ENCODE peak calls at places on chromosomes 16 and 17, in ten cellular contexts. One of them, this sample, is unnamed.

GRCh38 chr17:34456121-34456520 is 93.1 kb upstream of the CCL1 start:
- DNase-seq in H7: no peak
- DNase-seq in DMS 273 treated with DMSO at 0.1 percent for 48 hours: no peak
- DNase-seq in AG04450: no peak
- DNase-seq in brain microvascular endothelial cell: no peak
- DNase-seq in stimulated activated CD4-positive, alpha-beta T cell treated with anti-CD3 and anti-CD28 coated beads, Interleukin-1b, Interleukin-23, amount 100 ng/mL, for 24 hours: no peak
- DNase-seq in anterior cingulate cortex: no peak
- DNase-seq in T-helper 2 cell: no peak
- DNase-seq in mesenchymal stem cell: no peak
- DNase-seq in heart left ventricle: no peak
- DNase-seq in this sample: no peak

GRCh38 chr16:67862623-67863583 is 9.9 kb upstream of the EDC4 start:
- DNase-seq in heart left ventricle: peak
- DNase-seq in anterior cingulate cortex: no peak
- DNase-seq in brain microvascular endothelial cell: peak
- DNase-seq in stimulated activated CD4-positive, alpha-beta T cell treated with anti-CD3 and anti-CD28 coated beads, Interleukin-1b, Interleukin-23, amount 100 ng/mL, for 24 hours: no peak
- DNase-seq in H7: no peak
- DNase-seq in DMS 273 treated with DMSO at 0.1 percent for 48 hours: no peak
- DNase-seq in AG04450: no peak
- DNase-seq in mesenchymal stem cell: peak
- DNase-seq in T-helper 2 cell: no peak
- DNase-seq in this sample: peak

GRCh38 chr17:7687908-7688807 is at the start of gene WRAP53:
- DNase-seq in AG04450: peak
- DNase-seq in heart left ventricle: peak
- DNase-seq in brain microvascular endothelial cell: peak
- DNase-seq in mesenchymal stem cell: peak
- DNase-seq in DMS 273 treated with DMSO at 0.1 percent for 48 hours: peak
- DNase-seq in anterior cingulate cortex: peak
- DNase-seq in stimulated activated CD4-positive, alpha-beta T cell treated with anti-CD3 and anti-CD28 coated beads, Interleukin-1b, Interleukin-23, amount 100 ng/mL, for 24 hours: peak
- DNase-seq in T-helper 2 cell: peak
- DNase-seq in H7: peak
- DNase-seq in this sample: peak

GRCh38 chr17:37107406-37108083 is 158.8 kb downstream of the AATF start:
- DNase-seq in DMS 273 treated with DMSO at 0.1 percent for 48 hours: no peak
- DNase-seq in brain microvascular endothelial cell: no peak
- DNase-seq in heart left ventricle: peak
- DNase-seq in AG04450: no peak
- DNase-seq in anterior cingulate cortex: peak
- DNase-seq in T-helper 2 cell: no peak
- DNase-seq in stimulated activated CD4-positive, alpha-beta T cell treated with anti-CD3 and anti-CD28 coated beads, Interleukin-1b, Interleukin-23, amount 100 ng/mL, for 24 hours: no peak
- DNase-seq in mesenchymal stem cell: no peak
- DNase-seq in H7: no peak
- DNase-seq in this sample: peak

GRCh38 chr17:21674242-21674731 is 18.0 kb upstream of the KCNJ18 start:
- DNase-seq in brain microvascular endothelial cell: no peak
- DNase-seq in AG04450: no peak
- DNase-seq in anterior cingulate cortex: no peak
- DNase-seq in heart left ventricle: no peak
- DNase-seq in mesenchymal stem cell: no peak
- DNase-seq in H7: no peak
- DNase-seq in stimulated activated CD4-positive, alpha-beta T cell treated with anti-CD3 and anti-CD28 coated beads, Interleukin-1b, Interleukin-23, amount 100 ng/mL, for 24 hours: no peak
- DNase-seq in DMS 273 treated with DMSO at 0.1 percent for 48 hours: no peak
- DNase-seq in T-helper 2 cell: no peak
- DNase-seq in this sample: peak

GRCh38 chr16:73058616-73059409 is 10.9 kb upstream of the ZFHX3 start:
- DNase-seq in T-helper 2 cell: no peak
- DNase-seq in heart left ventricle: peak
- DNase-seq in brain microvascular endothelial cell: peak
- DNase-seq in mesenchymal stem cell: peak
- DNase-seq in AG04450: no peak
- DNase-seq in anterior cingulate cortex: no peak
- DNase-seq in DMS 273 treated with DMSO at 0.1 percent for 48 hours: peak
- DNase-seq in stimulated activated CD4-positive, alpha-beta T cell treated with anti-CD3 and anti-CD28 coated beads, Interleukin-1b, Interleukin-23, amount 100 ng/mL, for 24 hours: no peak
- DNase-seq in H7: peak
- DNase-seq in this sample: peak

GRCh38 chr16:31471875-31472558 is at the start of gene TGFB1I1:
- DNase-seq in heart left ventricle: peak
- DNase-seq in DMS 273 treated with DMSO at 0.1 percent for 48 hours: no peak
- DNase-seq in T-helper 2 cell: no peak
- DNase-seq in anterior cingulate cortex: no peak
- DNase-seq in AG04450: peak
- DNase-seq in brain microvascular endothelial cell: peak
- DNase-seq in H7: peak
- DNase-seq in mesenchymal stem cell: peak
- DNase-seq in stimulated activated CD4-positive, alpha-beta T cell treated with anti-CD3 and anti-CD28 coated beads, Interleukin-1b, Interleukin-23, amount 100 ng/mL, for 24 hours: no peak
- DNase-seq in this sample: peak

GRCh38 chr17:42536372-42537155 is 523 bp downstream of the NAGLU start:
- DNase-seq in T-helper 2 cell: peak
- DNase-seq in DMS 273 treated with DMSO at 0.1 percent for 48 hours: peak
- DNase-seq in brain microvascular endothelial cell: peak
- DNase-seq in H7: peak
- DNase-seq in heart left ventricle: peak
- DNase-seq in stimulated activated CD4-positive, alpha-beta T cell treated with anti-CD3 and anti-CD28 coated beads, Interleukin-1b, Interleukin-23, amount 100 ng/mL, for 24 hours: peak
- DNase-seq in anterior cingulate cortex: peak
- DNase-seq in mesenchymal stem cell: peak
- DNase-seq in AG04450: peak
- DNase-seq in this sample: peak

GRCh38 chr17:51423421-51424160 is 163.2 kb downstream of the UTP18 start:
- DNase-seq in brain microvascular endothelial cell: no peak
- DNase-seq in mesenchymal stem cell: no peak
- DNase-seq in DMS 273 treated with DMSO at 0.1 percent for 48 hours: no peak
- DNase-seq in heart left ventricle: no peak
- DNase-seq in anterior cingulate cortex: no peak
- DNase-seq in AG04450: no peak
- DNase-seq in T-helper 2 cell: no peak
- DNase-seq in stimulated activated CD4-positive, alpha-beta T cell treated with anti-CD3 and anti-CD28 coated beads, Interleukin-1b, Interleukin-23, amount 100 ng/mL, for 24 hours: no peak
- DNase-seq in H7: no peak
- DNase-seq in this sample: no peak

GRCh38 chr17:73591278-73592078 is 52.8 kb downstream of the SDK2 start:
- DNase-seq in brain microvascular endothelial cell: no peak
- DNase-seq in AG04450: no peak
- DNase-seq in heart left ventricle: no peak
- DNase-seq in stimulated activated CD4-positive, alpha-beta T cell treated with anti-CD3 and anti-CD28 coated beads, Interleukin-1b, Interleukin-23, amount 100 ng/mL, for 24 hours: no peak
- DNase-seq in anterior cingulate cortex: no peak
- DNase-seq in H7: no peak
- DNase-seq in T-helper 2 cell: no peak
- DNase-seq in DMS 273 treated with DMSO at 0.1 percent for 48 hours: no peak
- DNase-seq in mesenchymal stem cell: no peak
- DNase-seq in this sample: no peak

GRCh38 chr16:27847030-27847550 is 216.4 kb downstream of the GSG1L start:
- DNase-seq in DMS 273 treated with DMSO at 0.1 percent for 48 hours: no peak
- DNase-seq in H7: no peak
- DNase-seq in mesenchymal stem cell: peak
- DNase-seq in stimulated activated CD4-positive, alpha-beta T cell treated with anti-CD3 and anti-CD28 coated beads, Interleukin-1b, Interleukin-23, amount 100 ng/mL, for 24 hours: no peak
- DNase-seq in brain microvascular endothelial cell: no peak
- DNase-seq in T-helper 2 cell: no peak
- DNase-seq in AG04450: no peak
- DNase-seq in heart left ventricle: no peak
- DNase-seq in anterior cingulate cortex: no peak
- DNase-seq in this sample: no peak

GRCh38 chr17:40309031-40309937 is at the start of gene RARA:
- DNase-seq in mesenchymal stem cell: peak
- DNase-seq in heart left ventricle: no peak
- DNase-seq in H7: peak
- DNase-seq in T-helper 2 cell: no peak
- DNase-seq in AG04450: no peak
- DNase-seq in anterior cingulate cortex: no peak
- DNase-seq in DMS 273 treated with DMSO at 0.1 percent for 48 hours: peak
- DNase-seq in stimulated activated CD4-positive, alpha-beta T cell treated with anti-CD3 and anti-CD28 coated beads, Interleukin-1b, Interleukin-23, amount 100 ng/mL, for 24 hours: no peak
- DNase-seq in brain microvascular endothelial cell: no peak
- DNase-seq in this sample: peak

GRCh38 chr16:86808863-86809444 is 230.6 kb downstream of the FOXL1 start:
- DNase-seq in DMS 273 treated with DMSO at 0.1 percent for 48 hours: no peak
- DNase-seq in AG04450: no peak
- DNase-seq in anterior cingulate cortex: no peak
- DNase-seq in brain microvascular endothelial cell: no peak
- DNase-seq in H7: no peak
- DNase-seq in heart left ventricle: no peak
- DNase-seq in T-helper 2 cell: no peak
- DNase-seq in mesenchymal stem cell: no peak
- DNase-seq in stimulated activated CD4-positive, alpha-beta T cell treated with anti-CD3 and anti-CD28 coated beads, Interleukin-1b, Interleukin-23, amount 100 ng/mL, for 24 hours: no peak
- DNase-seq in this sample: no peak

GRCh38 chr16:89197033-89197632 is 3.2 kb downstream of the SLC22A31 start:
- DNase-seq in DMS 273 treated with DMSO at 0.1 percent for 48 hours: no peak
- DNase-seq in anterior cingulate cortex: no peak
- DNase-seq in brain microvascular endothelial cell: no peak
- DNase-seq in H7: peak
- DNase-seq in stimulated activated CD4-positive, alpha-beta T cell treated with anti-CD3 and anti-CD28 coated beads, Interleukin-1b, Interleukin-23, amount 100 ng/mL, for 24 hours: no peak
- DNase-seq in T-helper 2 cell: no peak
- DNase-seq in mesenchymal stem cell: no peak
- DNase-seq in AG04450: no peak
- DNase-seq in heart left ventricle: peak
- DNase-seq in this sample: no peak

GRCh38 chr17:72702998-72703397 is 389.5 kb downstream of the SLC39A11 start:
- DNase-seq in stimulated activated CD4-positive, alpha-beta T cell treated with anti-CD3 and anti-CD28 coated beads, Interleukin-1b, Interleukin-23, amount 100 ng/mL, for 24 hours: no peak
- DNase-seq in brain microvascular endothelial cell: no peak
- DNase-seq in T-helper 2 cell: no peak
- DNase-seq in mesenchymal stem cell: no peak
- DNase-seq in DMS 273 treated with DMSO at 0.1 percent for 48 hours: peak
- DNase-seq in heart left ventricle: no peak
- DNase-seq in anterior cingulate cortex: no peak
- DNase-seq in H7: no peak
- DNase-seq in AG04450: peak
- DNase-seq in this sample: no peak

GRCh38 chr17:58360664-58361063 is 8.7 kb upstream of the SUPT4H1 start:
- DNase-seq in mesenchymal stem cell: no peak
- DNase-seq in brain microvascular endothelial cell: no peak
- DNase-seq in H7: no peak
- DNase-seq in AG04450: no peak
- DNase-seq in heart left ventricle: no peak
- DNase-seq in DMS 273 treated with DMSO at 0.1 percent for 48 hours: no peak
- DNase-seq in stimulated activated CD4-positive, alpha-beta T cell treated with anti-CD3 and anti-CD28 coated beads, Interleukin-1b, Interleukin-23, amount 100 ng/mL, for 24 hours: no peak
- DNase-seq in anterior cingulate cortex: no peak
- DNase-seq in T-helper 2 cell: no peak
- DNase-seq in this sample: no peak

GRCh38 chr17:58278661-58279015 is 2.1 kb downstream of the MPO start:
- DNase-seq in brain microvascular endothelial cell: no peak
- DNase-seq in mesenchymal stem cell: no peak
- DNase-seq in H7: peak
- DNase-seq in AG04450: no peak
- DNase-seq in T-helper 2 cell: no peak
- DNase-seq in stimulated activated CD4-positive, alpha-beta T cell treated with anti-CD3 and anti-CD28 coated beads, Interleukin-1b, Interleukin-23, amount 100 ng/mL, for 24 hours: no peak
- DNase-seq in anterior cingulate cortex: no peak
- DNase-seq in DMS 273 treated with DMSO at 0.1 percent for 48 hours: no peak
- DNase-seq in heart left ventricle: peak
- DNase-seq in this sample: no peak

GRCh38 chr16:30927789-30928378 is 4.5 kb downstream of the FBXL19 start:
- DNase-seq in brain microvascular endothelial cell: no peak
- DNase-seq in DMS 273 treated with DMSO at 0.1 percent for 48 hours: peak
- DNase-seq in anterior cingulate cortex: peak
- DNase-seq in heart left ventricle: no peak
- DNase-seq in stimulated activated CD4-positive, alpha-beta T cell treated with anti-CD3 and anti-CD28 coated beads, Interleukin-1b, Interleukin-23, amount 100 ng/mL, for 24 hours: no peak
- DNase-seq in mesenchymal stem cell: peak
- DNase-seq in H7: peak
- DNase-seq in T-helper 2 cell: no peak
- DNase-seq in AG04450: no peak
- DNase-seq in this sample: peak

GRCh38 chr17:13044713-13045112 is 26.9 kb upstream of the ELAC2 start:
- DNase-seq in stimulated activated CD4-positive, alpha-beta T cell treated with anti-CD3 and anti-CD28 coated beads, Interleukin-1b, Interleukin-23, amount 100 ng/mL, for 24 hours: no peak
- DNase-seq in DMS 273 treated with DMSO at 0.1 percent for 48 hours: no peak
- DNase-seq in brain microvascular endothelial cell: no peak
- DNase-seq in heart left ventricle: no peak
- DNase-seq in AG04450: no peak
- DNase-seq in H7: no peak
- DNase-seq in mesenchymal stem cell: no peak
- DNase-seq in T-helper 2 cell: no peak
- DNase-seq in anterior cingulate cortex: no peak
- DNase-seq in this sample: no peak

GRCh38 chr16:64278196-64278595 is 843.7 kb downstream of the CDH11 start:
- DNase-seq in stimulated activated CD4-positive, alpha-beta T cell treated with anti-CD3 and anti-CD28 coated beads, Interleukin-1b, Interleukin-23, amount 100 ng/mL, for 24 hours: no peak
- DNase-seq in brain microvascular endothelial cell: peak
- DNase-seq in anterior cingulate cortex: no peak
- DNase-seq in heart left ventricle: no peak
- DNase-seq in DMS 273 treated with DMSO at 0.1 percent for 48 hours: no peak
- DNase-seq in T-helper 2 cell: no peak
- DNase-seq in mesenchymal stem cell: peak
- DNase-seq in AG04450: peak
- DNase-seq in H7: no peak
- DNase-seq in this sample: no peak

GRCh38 chr17:14864127-14864526 is 401.0 kb downstream of the PMP22 start:
- DNase-seq in anterior cingulate cortex: no peak
- DNase-seq in AG04450: no peak
- DNase-seq in stimulated activated CD4-positive, alpha-beta T cell treated with anti-CD3 and anti-CD28 coated beads, Interleukin-1b, Interleukin-23, amount 100 ng/mL, for 24 hours: no peak
- DNase-seq in heart left ventricle: no peak
- DNase-seq in T-helper 2 cell: no peak
- DNase-seq in H7: no peak
- DNase-seq in brain microvascular endothelial cell: no peak
- DNase-seq in mesenchymal stem cell: no peak
- DNase-seq in DMS 273 treated with DMSO at 0.1 percent for 48 hours: no peak
- DNase-seq in this sample: no peak

GRCh38 chr17:11935734-11936406 is 61.4 kb downstream of the ZNF18 start:
- DNase-seq in H7: peak
- DNase-seq in anterior cingulate cortex: peak
- DNase-seq in DMS 273 treated with DMSO at 0.1 percent for 48 hours: no peak
- DNase-seq in heart left ventricle: no peak
- DNase-seq in T-helper 2 cell: no peak
- DNase-seq in stimulated activated CD4-positive, alpha-beta T cell treated with anti-CD3 and anti-CD28 coated beads, Interleukin-1b, Interleukin-23, amount 100 ng/mL, for 24 hours: peak
- DNase-seq in AG04450: no peak
- DNase-seq in mesenchymal stem cell: no peak
- DNase-seq in brain microvascular endothelial cell: peak
- DNase-seq in this sample: peak

GRCh38 chr16:3092501-3092991 is 6.5 kb downstream of the ZSCAN10 start:
- DNase-seq in H7: peak
- DNase-seq in AG04450: no peak
- DNase-seq in heart left ventricle: no peak
- DNase-seq in anterior cingulate cortex: no peak
- DNase-seq in stimulated activated CD4-positive, alpha-beta T cell treated with anti-CD3 and anti-CD28 coated beads, Interleukin-1b, Interleukin-23, amount 100 ng/mL, for 24 hours: no peak
- DNase-seq in mesenchymal stem cell: no peak
- DNase-seq in DMS 273 treated with DMSO at 0.1 percent for 48 hours: no peak
- DNase-seq in brain microvascular endothelial cell: no peak
- DNase-seq in T-helper 2 cell: no peak
- DNase-seq in this sample: no peak

GRCh38 chr16:81548901-81549546 is 104.4 kb downstream of the CMIP start:
- DNase-seq in mesenchymal stem cell: no peak
- DNase-seq in AG04450: no peak
- DNase-seq in heart left ventricle: no peak
- DNase-seq in stimulated activated CD4-positive, alpha-beta T cell treated with anti-CD3 and anti-CD28 coated beads, Interleukin-1b, Interleukin-23, amount 100 ng/mL, for 24 hours: no peak
- DNase-seq in brain microvascular endothelial cell: no peak
- DNase-seq in H7: no peak
- DNase-seq in DMS 273 treated with DMSO at 0.1 percent for 48 hours: no peak
- DNase-seq in anterior cingulate cortex: no peak
- DNase-seq in T-helper 2 cell: no peak
- DNase-seq in this sample: no peak

GRCh38 chr16:66549284-66550131 is at the start of gene TK2:
- DNase-seq in DMS 273 treated with DMSO at 0.1 percent for 48 hours: no peak
- DNase-seq in mesenchymal stem cell: peak
- DNase-seq in brain microvascular endothelial cell: peak
- DNase-seq in stimulated activated CD4-positive, alpha-beta T cell treated with anti-CD3 and anti-CD28 coated beads, Interleukin-1b, Interleukin-23, amount 100 ng/mL, for 24 hours: peak
- DNase-seq in T-helper 2 cell: peak
- DNase-seq in anterior cingulate cortex: peak
- DNase-seq in heart left ventricle: peak
- DNase-seq in AG04450: peak
- DNase-seq in H7: peak
- DNase-seq in this sample: peak

GRCh38 chr17:78706271-78706915 is 75.7 kb downstream of the CYTH1 start:
- DNase-seq in DMS 273 treated with DMSO at 0.1 percent for 48 hours: no peak
- DNase-seq in anterior cingulate cortex: no peak
- DNase-seq in H7: no peak
- DNase-seq in T-helper 2 cell: no peak
- DNase-seq in heart left ventricle: no peak
- DNase-seq in stimulated activated CD4-positive, alpha-beta T cell treated with anti-CD3 and anti-CD28 coated beads, Interleukin-1b, Interleukin-23, amount 100 ng/mL, for 24 hours: no peak
- DNase-seq in brain microvascular endothelial cell: peak
- DNase-seq in mesenchymal stem cell: no peak
- DNase-seq in AG04450: no peak
- DNase-seq in this sample: no peak

GRCh38 chr17:15260376-15261062 is 4.6 kb downstream of the PMP22 start:
- DNase-seq in DMS 273 treated with DMSO at 0.1 percent for 48 hours: peak
- DNase-seq in brain microvascular endothelial cell: peak
- DNase-seq in T-helper 2 cell: peak
- DNase-seq in mesenchymal stem cell: peak
- DNase-seq in AG04450: peak
- DNase-seq in anterior cingulate cortex: peak
- DNase-seq in H7: peak
- DNase-seq in stimulated activated CD4-positive, alpha-beta T cell treated with anti-CD3 and anti-CD28 coated beads, Interleukin-1b, Interleukin-23, amount 100 ng/mL, for 24 hours: peak
- DNase-seq in heart left ventricle: peak
- DNase-seq in this sample: peak

GRCh38 chr16:24920568-24920967 is 74.8 kb downstream of the SLC5A11 start:
- DNase-seq in anterior cingulate cortex: no peak
- DNase-seq in AG04450: no peak
- DNase-seq in T-helper 2 cell: no peak
- DNase-seq in DMS 273 treated with DMSO at 0.1 percent for 48 hours: no peak
- DNase-seq in stimulated activated CD4-positive, alpha-beta T cell treated with anti-CD3 and anti-CD28 coated beads, Interleukin-1b, Interleukin-23, amount 100 ng/mL, for 24 hours: no peak
- DNase-seq in heart left ventricle: no peak
- DNase-seq in brain microvascular endothelial cell: no peak
- DNase-seq in mesenchymal stem cell: no peak
- DNase-seq in H7: no peak
- DNase-seq in this sample: no peak

This sample was measured in testis.